ENCODE peak calls at places on chromosome 4, in six cellular contexts. One of them, this sample, is unnamed.

GRCh38 chr4:182219400-182219799 is 23.8 kb upstream of the TENM3 start:
- DNase-seq in skeletal muscle cell: no peak
- DNase-seq in T-helper 9 cell: no peak
- DNase-seq in stimulated activated CD4-positive, alpha-beta T cell treated with anti-CD3 and anti-CD28 coated beads, TNF-alpha, amount 100 ng/mL, for 4 hours: no peak
- DNase-seq in H54: no peak
- DNase-seq in stimulated activated CD8-positive, alpha-beta memory T cell treated with anti-CD3 and anti-CD28 coated beads, Interleukin-4, amount 100 ng/mL, for 1 hour: no peak
- DNase-seq in this sample: no peak

GRCh38 chr4:6891436-6892170 is 18.0 kb upstream of the TBC1D14 start:
- DNase-seq in T-helper 9 cell: no peak
- DNase-seq in stimulated activated CD4-positive, alpha-beta T cell treated with anti-CD3 and anti-CD28 coated beads, TNF-alpha, amount 100 ng/mL, for 4 hours: no peak
- DNase-seq in stimulated activated CD8-positive, alpha-beta memory T cell treated with anti-CD3 and anti-CD28 coated beads, Interleukin-4, amount 100 ng/mL, for 1 hour: no peak
- DNase-seq in H54: no peak
- DNase-seq in skeletal muscle cell: no peak
- DNase-seq in this sample: no peak

GRCh38 chr4:84733343-84734033 is 150.6 kb downstream of the CDS1 start:
- DNase-seq in stimulated activated CD8-positive, alpha-beta memory T cell treated with anti-CD3 and anti-CD28 coated beads, Interleukin-4, amount 100 ng/mL, for 1 hour: no peak
- DNase-seq in stimulated activated CD4-positive, alpha-beta T cell treated with anti-CD3 and anti-CD28 coated beads, TNF-alpha, amount 100 ng/mL, for 4 hours: no peak
- DNase-seq in H54: no peak
- DNase-seq in skeletal muscle cell: no peak
- DNase-seq in T-helper 9 cell: no peak
- DNase-seq in this sample: no peak

GRCh38 chr4:176611351-176611750 is 181.4 kb downstream of the VEGFC start:
- DNase-seq in H54: no peak
- DNase-seq in stimulated activated CD8-positive, alpha-beta memory T cell treated with anti-CD3 and anti-CD28 coated beads, Interleukin-4, amount 100 ng/mL, for 1 hour: no peak
- DNase-seq in T-helper 9 cell: no peak
- DNase-seq in stimulated activated CD4-positive, alpha-beta T cell treated with anti-CD3 and anti-CD28 coated beads, TNF-alpha, amount 100 ng/mL, for 4 hours: no peak
- DNase-seq in skeletal muscle cell: peak; percentile 31
- DNase-seq in this sample: no peak

GRCh38 chr4:1503583-1504471 is 97.6 kb upstream of the NKX1-1 start:
- DNase-seq in H54: no peak
- DNase-seq in T-helper 9 cell: no peak
- DNase-seq in stimulated activated CD4-positive, alpha-beta T cell treated with anti-CD3 and anti-CD28 coated beads, TNF-alpha, amount 100 ng/mL, for 4 hours: no peak
- DNase-seq in skeletal muscle cell: no peak
- DNase-seq in stimulated activated CD8-positive, alpha-beta memory T cell treated with anti-CD3 and anti-CD28 coated beads, Interleukin-4, amount 100 ng/mL, for 1 hour: no peak
- DNase-seq in this sample: peak; percentile 24

GRCh38 chr4:26410385-26411293 is 79.6 kb downstream of the CCKAR start:
- DNase-seq in skeletal muscle cell: peak; percentile 15
- DNase-seq in stimulated activated CD8-positive, alpha-beta memory T cell treated with anti-CD3 and anti-CD28 coated beads, Interleukin-4, amount 100 ng/mL, for 1 hour: no peak
- DNase-seq in stimulated activated CD4-positive, alpha-beta T cell treated with anti-CD3 and anti-CD28 coated beads, TNF-alpha, amount 100 ng/mL, for 4 hours: no peak
- DNase-seq in H54: peak; percentile 12
- DNase-seq in T-helper 9 cell: peak; percentile 4
- DNase-seq in this sample: no peak

GRCh38 chr4:53997901-53998300 is 66.5 kb downstream of the CHIC2 start:
- DNase-seq in H54: no peak
- DNase-seq in T-helper 9 cell: no peak
- DNase-seq in stimulated activated CD4-positive, alpha-beta T cell treated with anti-CD3 and anti-CD28 coated beads, TNF-alpha, amount 100 ng/mL, for 4 hours: no peak
- DNase-seq in stimulated activated CD8-positive, alpha-beta memory T cell treated with anti-CD3 and anti-CD28 coated beads, Interleukin-4, amount 100 ng/mL, for 1 hour: no peak
- DNase-seq in skeletal muscle cell: no peak
- DNase-seq in this sample: no peak

GRCh38 chr4:8378101-8378724 is 62.3 kb downstream of the ACOX3 start:
- DNase-seq in H54: no peak
- DNase-seq in T-helper 9 cell: no peak
- DNase-seq in stimulated activated CD4-positive, alpha-beta T cell treated with anti-CD3 and anti-CD28 coated beads, TNF-alpha, amount 100 ng/mL, for 4 hours: no peak
- DNase-seq in skeletal muscle cell: no peak
- DNase-seq in stimulated activated CD8-positive, alpha-beta memory T cell treated with anti-CD3 and anti-CD28 coated beads, Interleukin-4, amount 100 ng/mL, for 1 hour: no peak
- DNase-seq in this sample: no peak

GRCh38 chr4:184347251-184348239 is 126.8 kb downstream of the IRF2 start:
- DNase-seq in stimulated activated CD8-positive, alpha-beta memory T cell treated with anti-CD3 and anti-CD28 coated beads, Interleukin-4, amount 100 ng/mL, for 1 hour: no peak
- DNase-seq in T-helper 9 cell: no peak
- DNase-seq in stimulated activated CD4-positive, alpha-beta T cell treated with anti-CD3 and anti-CD28 coated beads, TNF-alpha, amount 100 ng/mL, for 4 hours: no peak
- DNase-seq in skeletal muscle cell: peak; percentile 61
- DNase-seq in H54: no peak
- DNase-seq in this sample: peak; percentile 89

GRCh38 chr4:185874516-185875230 is 62.7 kb upstream of the SORBS2 start:
- DNase-seq in stimulated activated CD4-positive, alpha-beta T cell treated with anti-CD3 and anti-CD28 coated beads, TNF-alpha, amount 100 ng/mL, for 4 hours: no peak
- DNase-seq in H54: no peak
- DNase-seq in stimulated activated CD8-positive, alpha-beta memory T cell treated with anti-CD3 and anti-CD28 coated beads, Interleukin-4, amount 100 ng/mL, for 1 hour: no peak
- DNase-seq in T-helper 9 cell: no peak
- DNase-seq in skeletal muscle cell: no peak
- DNase-seq in this sample: no peak

GRCh38 chr4:156247470-156247869 is 293.8 kb upstream of the CTSO start:
- DNase-seq in H54: no peak
- DNase-seq in T-helper 9 cell: no peak
- DNase-seq in skeletal muscle cell: no peak
- DNase-seq in stimulated activated CD4-positive, alpha-beta T cell treated with anti-CD3 and anti-CD28 coated beads, TNF-alpha, amount 100 ng/mL, for 4 hours: no peak
- DNase-seq in stimulated activated CD8-positive, alpha-beta memory T cell treated with anti-CD3 and anti-CD28 coated beads, Interleukin-4, amount 100 ng/mL, for 1 hour: no peak
- DNase-seq in this sample: no peak

GRCh38 chr4:140237616-140238352 is 83.8 kb upstream of the MAML3 start:
- DNase-seq in stimulated activated CD8-positive, alpha-beta memory T cell treated with anti-CD3 and anti-CD28 coated beads, Interleukin-4, amount 100 ng/mL, for 1 hour: no peak
- DNase-seq in stimulated activated CD4-positive, alpha-beta T cell treated with anti-CD3 and anti-CD28 coated beads, TNF-alpha, amount 100 ng/mL, for 4 hours: no peak
- DNase-seq in T-helper 9 cell: no peak
- DNase-seq in skeletal muscle cell: peak; percentile 91
- DNase-seq in H54: no peak
- DNase-seq in this sample: peak; percentile 90

GRCh38 chr4:189049682-189050081 is 891.0 kb upstream of the FRG1 start:
- DNase-seq in H54: no peak
- DNase-seq in stimulated activated CD8-positive, alpha-beta memory T cell treated with anti-CD3 and anti-CD28 coated beads, Interleukin-4, amount 100 ng/mL, for 1 hour: no peak
- DNase-seq in stimulated activated CD4-positive, alpha-beta T cell treated with anti-CD3 and anti-CD28 coated beads, TNF-alpha, amount 100 ng/mL, for 4 hours: no peak
- DNase-seq in skeletal muscle cell: no peak
- DNase-seq in T-helper 9 cell: no peak
- DNase-seq in this sample: no peak

GRCh38 chr4:8639777-8640720 is 47.5 kb downstream of the CPZ start:
- DNase-seq in stimulated activated CD4-positive, alpha-beta T cell treated with anti-CD3 and anti-CD28 coated beads, TNF-alpha, amount 100 ng/mL, for 4 hours: no peak
- DNase-seq in skeletal muscle cell: no peak
- DNase-seq in stimulated activated CD8-positive, alpha-beta memory T cell treated with anti-CD3 and anti-CD28 coated beads, Interleukin-4, amount 100 ng/mL, for 1 hour: no peak
- DNase-seq in H54: no peak
- DNase-seq in T-helper 9 cell: no peak
- DNase-seq in this sample: no peak

GRCh38 chr4:113539408-113539807 is 222.1 kb downstream of the CAMK2D start:
- DNase-seq in stimulated activated CD8-positive, alpha-beta memory T cell treated with anti-CD3 and anti-CD28 coated beads, Interleukin-4, amount 100 ng/mL, for 1 hour: no peak
- DNase-seq in T-helper 9 cell: no peak
- DNase-seq in skeletal muscle cell: peak; percentile 13
- DNase-seq in H54: peak; percentile 4
- DNase-seq in stimulated activated CD4-positive, alpha-beta T cell treated with anti-CD3 and anti-CD28 coated beads, TNF-alpha, amount 100 ng/mL, for 4 hours: no peak
- DNase-seq in this sample: no peak

GRCh38 chr4:2168469-2169319 is 73.2 kb downstream of the HAUS3 start:
- DNase-seq in T-helper 9 cell: no peak
- DNase-seq in stimulated activated CD4-positive, alpha-beta T cell treated with anti-CD3 and anti-CD28 coated beads, TNF-alpha, amount 100 ng/mL, for 4 hours: no peak
- DNase-seq in H54: no peak
- DNase-seq in skeletal muscle cell: no peak
- DNase-seq in stimulated activated CD8-positive, alpha-beta memory T cell treated with anti-CD3 and anti-CD28 coated beads, Interleukin-4, amount 100 ng/mL, for 1 hour: no peak
- DNase-seq in this sample: no peak

GRCh38 chr4:159018062-159018629 is 84.7 kb upstream of the RAPGEF2 start:
- DNase-seq in stimulated activated CD4-positive, alpha-beta T cell treated with anti-CD3 and anti-CD28 coated beads, TNF-alpha, amount 100 ng/mL, for 4 hours: no peak
- DNase-seq in stimulated activated CD8-positive, alpha-beta memory T cell treated with anti-CD3 and anti-CD28 coated beads, Interleukin-4, amount 100 ng/mL, for 1 hour: no peak
- DNase-seq in H54: no peak
- DNase-seq in T-helper 9 cell: no peak
- DNase-seq in skeletal muscle cell: peak; percentile 34
- DNase-seq in this sample: no peak

GRCh38 chr4:37517326-37517725 is 168.8 kb downstream of the RELL1 start:
- DNase-seq in T-helper 9 cell: no peak
- DNase-seq in H54: no peak
- DNase-seq in stimulated activated CD4-positive, alpha-beta T cell treated with anti-CD3 and anti-CD28 coated beads, TNF-alpha, amount 100 ng/mL, for 4 hours: no peak
- DNase-seq in stimulated activated CD8-positive, alpha-beta memory T cell treated with anti-CD3 and anti-CD28 coated beads, Interleukin-4, amount 100 ng/mL, for 1 hour: no peak
- DNase-seq in skeletal muscle cell: no peak
- DNase-seq in this sample: no peak

GRCh38 chr4:81527115-81527514 is 55.4 kb upstream of the RASGEF1B start:
- DNase-seq in stimulated activated CD8-positive, alpha-beta memory T cell treated with anti-CD3 and anti-CD28 coated beads, Interleukin-4, amount 100 ng/mL, for 1 hour: no peak
- DNase-seq in T-helper 9 cell: no peak
- DNase-seq in stimulated activated CD4-positive, alpha-beta T cell treated with anti-CD3 and anti-CD28 coated beads, TNF-alpha, amount 100 ng/mL, for 4 hours: no peak
- DNase-seq in skeletal muscle cell: no peak
- DNase-seq in H54: no peak
- DNase-seq in this sample: no peak

GRCh38 chr4:149997881-149998421 is 80.3 kb upstream of the DCLK2 start:
- DNase-seq in H54: no peak
- DNase-seq in T-helper 9 cell: no peak
- DNase-seq in stimulated activated CD8-positive, alpha-beta memory T cell treated with anti-CD3 and anti-CD28 coated beads, Interleukin-4, amount 100 ng/mL, for 1 hour: no peak
- DNase-seq in stimulated activated CD4-positive, alpha-beta T cell treated with anti-CD3 and anti-CD28 coated beads, TNF-alpha, amount 100 ng/mL, for 4 hours: no peak
- DNase-seq in skeletal muscle cell: no peak
- DNase-seq in this sample: no peak

GRCh38 chr4:7938513-7939376 is 916 bp downstream of the AFAP1 start:
- DNase-seq in skeletal muscle cell: no peak
- DNase-seq in stimulated activated CD4-positive, alpha-beta T cell treated with anti-CD3 and anti-CD28 coated beads, TNF-alpha, amount 100 ng/mL, for 4 hours: peak; percentile 3
- DNase-seq in T-helper 9 cell: peak; percentile 4
- DNase-seq in stimulated activated CD8-positive, alpha-beta memory T cell treated with anti-CD3 and anti-CD28 coated beads, Interleukin-4, amount 100 ng/mL, for 1 hour: no peak
- DNase-seq in H54: no peak
- DNase-seq in this sample: no peak